ENCODE peak calls at places on chromosomes 11 and 22, in eight cellular contexts. One of them, this sample, is unnamed.

GRCh38 chr11:120031612-120032600 is 106.0 kb downstream of the TRIM29 start:
- DNase-seq in fibroblast of pulmonary artery: no peak
- DNase-seq in kidney epithelial cell: no peak
- DNase-seq in mucosa of descending colon: no peak
- DNase-seq in HFF-Myc: no peak
- DNase-seq in heart right ventricle: no peak
- DNase-seq in lower lobe of right lung: no peak
- DNase-seq in endodermal cell: peak
- DNase-seq in this sample: no peak

GRCh38 chr11:61369372-61370348 is 7.5 kb downstream of the TMEM138 start:
- DNase-seq in kidney epithelial cell: no peak
- DNase-seq in lower lobe of right lung: no peak
- DNase-seq in endodermal cell: no peak
- DNase-seq in mucosa of descending colon: no peak
- DNase-seq in fibroblast of pulmonary artery: peak
- DNase-seq in heart right ventricle: peak
- DNase-seq in HFF-Myc: no peak
- DNase-seq in this sample: peak

GRCh38 chr11:68838572-68838964 is 3.1 kb downstream of the CPT1A start:
- DNase-seq in kidney epithelial cell: no peak
- DNase-seq in heart right ventricle: no peak
- DNase-seq in HFF-Myc: no peak
- DNase-seq in mucosa of descending colon: peak
- DNase-seq in endodermal cell: no peak
- DNase-seq in lower lobe of right lung: no peak
- DNase-seq in fibroblast of pulmonary artery: peak
- DNase-seq in this sample: no peak

GRCh38 chr11:130781906-130782305 is 134.4 kb downstream of the SNX19 start:
- DNase-seq in kidney epithelial cell: no peak
- DNase-seq in fibroblast of pulmonary artery: peak
- DNase-seq in heart right ventricle: no peak
- DNase-seq in mucosa of descending colon: no peak
- DNase-seq in endodermal cell: no peak
- DNase-seq in HFF-Myc: no peak
- DNase-seq in lower lobe of right lung: no peak
- DNase-seq in this sample: no peak

GRCh38 chr11:78869293-78869692 is 294.6 kb upstream of the NARS2 start:
- DNase-seq in fibroblast of pulmonary artery: no peak
- DNase-seq in lower lobe of right lung: no peak
- DNase-seq in heart right ventricle: no peak
- DNase-seq in mucosa of descending colon: no peak
- DNase-seq in kidney epithelial cell: no peak
- DNase-seq in endodermal cell: no peak
- DNase-seq in HFF-Myc: no peak
- DNase-seq in this sample: no peak

GRCh38 chr11:110453684-110454354 is 24.1 kb downstream of the FDX1 start:
- DNase-seq in lower lobe of right lung: no peak
- DNase-seq in mucosa of descending colon: no peak
- DNase-seq in heart right ventricle: no peak
- DNase-seq in fibroblast of pulmonary artery: no peak
- DNase-seq in endodermal cell: no peak
- DNase-seq in HFF-Myc: no peak
- DNase-seq in kidney epithelial cell: no peak
- DNase-seq in this sample: peak

GRCh38 chr11:30210357-30210756 is 20.5 kb upstream of the FSHB start:
- DNase-seq in heart right ventricle: no peak
- DNase-seq in HFF-Myc: no peak
- DNase-seq in fibroblast of pulmonary artery: no peak
- DNase-seq in mucosa of descending colon: no peak
- DNase-seq in lower lobe of right lung: no peak
- DNase-seq in endodermal cell: no peak
- DNase-seq in kidney epithelial cell: no peak
- DNase-seq in this sample: peak

GRCh38 chr11:102410382-102410784 is 42.2 kb downstream of the TMEM123 start:
- DNase-seq in heart right ventricle: no peak
- DNase-seq in HFF-Myc: no peak
- DNase-seq in endodermal cell: no peak
- DNase-seq in lower lobe of right lung: no peak
- DNase-seq in mucosa of descending colon: no peak
- DNase-seq in kidney epithelial cell: no peak
- DNase-seq in fibroblast of pulmonary artery: peak
- DNase-seq in this sample: no peak

GRCh38 chr11:70501026-70501901 is 102.9 kb downstream of the CTTN start:
- DNase-seq in heart right ventricle: peak
- DNase-seq in kidney epithelial cell: no peak
- DNase-seq in lower lobe of right lung: peak
- DNase-seq in mucosa of descending colon: peak
- DNase-seq in HFF-Myc: no peak
- DNase-seq in fibroblast of pulmonary artery: no peak
- DNase-seq in endodermal cell: no peak
- DNase-seq in this sample: no peak

GRCh38 chr11:57072640-57073039 is 83.9 kb downstream of the OR5AK2 start:
- DNase-seq in mucosa of descending colon: no peak
- DNase-seq in heart right ventricle: no peak
- DNase-seq in endodermal cell: no peak
- DNase-seq in HFF-Myc: peak
- DNase-seq in kidney epithelial cell: peak
- DNase-seq in fibroblast of pulmonary artery: peak
- DNase-seq in lower lobe of right lung: no peak
- DNase-seq in this sample: no peak

GRCh38 chr22:45844949-45845613 is 131.9 kb downstream of the WNT7B start:
- DNase-seq in endodermal cell: no peak
- DNase-seq in kidney epithelial cell: no peak
- DNase-seq in fibroblast of pulmonary artery: no peak
- DNase-seq in heart right ventricle: no peak
- DNase-seq in mucosa of descending colon: no peak
- DNase-seq in HFF-Myc: no peak
- DNase-seq in lower lobe of right lung: no peak
- DNase-seq in this sample: no peak

GRCh38 chr11:2377511-2378443 is 667 bp downstream of the CD81 start:
- DNase-seq in fibroblast of pulmonary artery: peak
- DNase-seq in endodermal cell: peak
- DNase-seq in HFF-Myc: no peak
- DNase-seq in kidney epithelial cell: no peak
- DNase-seq in heart right ventricle: peak
- DNase-seq in lower lobe of right lung: peak
- DNase-seq in mucosa of descending colon: peak
- DNase-seq in this sample: peak

GRCh38 chr11:64553554-64554201 is 37.3 kb upstream of the SLC22A12 start:
- DNase-seq in mucosa of descending colon: peak
- DNase-seq in endodermal cell: peak
- DNase-seq in fibroblast of pulmonary artery: peak
- DNase-seq in heart right ventricle: peak
- DNase-seq in HFF-Myc: peak
- DNase-seq in kidney epithelial cell: no peak
- DNase-seq in lower lobe of right lung: no peak
- DNase-seq in this sample: peak

GRCh38 chr11:119179983-119180382 is 5.3 kb upstream of the NHERF4 start:
- DNase-seq in lower lobe of right lung: no peak
- DNase-seq in heart right ventricle: no peak
- DNase-seq in HFF-Myc: no peak
- DNase-seq in endodermal cell: no peak
- DNase-seq in fibroblast of pulmonary artery: no peak
- DNase-seq in mucosa of descending colon: no peak
- DNase-seq in kidney epithelial cell: no peak
- DNase-seq in this sample: no peak

GRCh38 chr11:109914809-109915653 is 178.2 kb upstream of the ZC3H12C start:
- DNase-seq in lower lobe of right lung: no peak
- DNase-seq in HFF-Myc: no peak
- DNase-seq in kidney epithelial cell: no peak
- DNase-seq in endodermal cell: no peak
- DNase-seq in mucosa of descending colon: no peak
- DNase-seq in heart right ventricle: no peak
- DNase-seq in fibroblast of pulmonary artery: peak
- DNase-seq in this sample: no peak

GRCh38 chr22:20446383-20446970 is 8.9 kb upstream of the SCARF2 start:
- DNase-seq in HFF-Myc: no peak
- DNase-seq in kidney epithelial cell: no peak
- DNase-seq in lower lobe of right lung: peak
- DNase-seq in fibroblast of pulmonary artery: no peak
- DNase-seq in heart right ventricle: no peak
- DNase-seq in endodermal cell: no peak
- DNase-seq in mucosa of descending colon: no peak
- DNase-seq in this sample: no peak

DNA sequence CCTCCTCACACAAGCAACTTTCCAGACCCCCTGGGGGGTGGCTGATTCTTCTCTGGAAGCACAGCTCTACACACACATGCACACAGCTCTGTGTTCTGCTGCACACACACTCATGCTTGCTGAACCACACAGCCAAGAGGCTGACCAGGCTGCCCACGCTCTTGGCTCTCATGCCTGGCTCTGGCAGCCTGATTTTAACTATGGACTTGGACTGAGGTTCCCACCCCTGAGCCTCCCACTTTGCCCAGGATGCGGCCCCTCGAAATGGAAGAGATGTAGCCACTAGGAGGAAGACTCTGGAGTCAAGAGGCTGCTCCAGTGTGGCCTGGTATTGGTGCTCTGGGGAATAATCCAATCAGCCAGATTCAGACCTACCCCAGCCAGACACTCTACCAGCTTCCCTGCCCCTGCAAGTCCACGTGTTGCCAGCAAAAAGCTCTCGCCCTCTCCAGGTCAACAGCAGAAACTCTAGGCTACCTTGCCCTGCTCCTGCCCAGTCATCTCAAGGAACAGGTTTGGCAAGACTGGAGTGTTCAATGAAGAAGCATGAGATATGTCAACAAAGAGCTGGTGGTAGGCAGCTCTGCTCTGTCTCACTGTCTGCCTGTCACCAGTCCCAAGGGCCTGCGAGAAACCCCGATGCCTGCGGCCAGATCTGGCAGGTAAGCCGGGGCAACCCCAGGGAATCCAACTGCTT is 8.8 kb upstream of the CASTOR1 start:
- DNase-seq in kidney epithelial cell: no peak
- DNase-seq in endodermal cell: no peak
- DNase-seq in heart right ventricle: no peak
- DNase-seq in HFF-Myc: no peak
- DNase-seq in fibroblast of pulmonary artery: no peak
- DNase-seq in mucosa of descending colon: peak
- DNase-seq in lower lobe of right lung: peak
- DNase-seq in this sample: no peak
- TF ChIP-seq CTCF in kidney epithelial cell: no peak
- TF ChIP-seq CTCF in endodermal cell: no peak
- TF ChIP-seq CTCF in heart right ventricle: no peak
- TF ChIP-seq CTCF in HFF-Myc: no peak
- TF ChIP-seq CTCF in fibroblast of pulmonary artery: no peak
- TF ChIP-seq CTCF in mucosa of descending colon: no peak
- TF ChIP-seq CTCF in lower lobe of right lung: no peak
- TF ChIP-seq CTCF in this sample: no peak

DNA sequence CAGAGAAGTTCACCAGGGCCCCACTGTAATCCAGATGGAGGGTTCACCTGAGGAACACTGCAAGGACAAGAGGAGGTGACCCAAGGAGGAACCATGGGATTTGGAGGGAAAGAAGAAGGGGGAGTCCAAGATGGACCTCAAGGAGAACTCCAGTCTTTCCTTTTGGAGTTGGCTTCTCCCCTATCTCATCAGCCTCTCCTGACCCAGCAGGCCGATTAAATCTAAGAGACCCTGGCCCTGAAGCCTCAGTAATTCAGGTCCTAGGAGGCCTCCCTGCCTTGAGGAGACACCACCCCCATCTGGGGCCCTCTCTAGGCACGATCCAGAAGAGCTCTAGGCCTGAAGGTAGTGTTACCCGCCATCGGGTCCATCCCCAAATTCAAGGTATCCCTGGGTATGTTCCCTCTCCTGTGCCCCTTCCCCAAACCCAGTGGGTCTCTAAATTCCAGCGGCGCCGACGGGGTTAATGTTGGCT is 15.1 kb upstream of the DGKZ start:
- DNase-seq in HFF-Myc: no peak
- DNase-seq in fibroblast of pulmonary artery: no peak
- DNase-seq in kidney epithelial cell: no peak
- DNase-seq in mucosa of descending colon: no peak
- DNase-seq in endodermal cell: no peak
- DNase-seq in lower lobe of right lung: no peak
- DNase-seq in heart right ventricle: no peak
- DNase-seq in this sample: no peak
- H3K4me3 ChIP-seq in HFF-Myc: no peak
- H3K4me3 ChIP-seq in fibroblast of pulmonary artery: no peak
- H3K4me3 ChIP-seq in kidney epithelial cell: no peak
- H3K4me3 ChIP-seq in mucosa of descending colon: no peak
- H3K4me3 ChIP-seq in endodermal cell: peak
- H3K4me3 ChIP-seq in lower lobe of right lung: peak
- H3K4me3 ChIP-seq in heart right ventricle: peak
- H3K4me3 ChIP-seq in this sample: no peak

DNA sequence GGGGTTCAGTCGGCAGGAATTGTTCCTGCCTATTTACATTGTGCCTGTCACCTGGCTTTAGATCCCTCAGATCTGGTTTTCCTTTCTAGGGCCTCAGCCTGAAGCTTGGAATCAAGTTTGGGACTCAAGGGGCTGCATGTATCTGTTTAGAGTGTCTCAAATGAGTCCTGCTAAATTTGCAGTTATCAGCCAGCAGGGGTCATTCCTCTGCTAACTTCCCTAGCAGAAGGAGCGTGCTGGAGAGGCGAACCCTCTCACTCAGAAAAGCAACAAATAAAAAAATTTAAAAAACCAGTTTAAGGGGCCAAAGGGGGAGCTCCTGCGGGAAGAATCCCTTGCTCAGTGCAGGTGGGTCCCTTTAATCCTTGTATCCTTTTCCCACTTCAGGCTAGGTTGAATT is 1220.2 kb downstream of the JRKL start:
- DNase-seq in HFF-Myc: no peak
- DNase-seq in endodermal cell: no peak
- DNase-seq in mucosa of descending colon: no peak
- DNase-seq in lower lobe of right lung: no peak
- DNase-seq in fibroblast of pulmonary artery: peak
- DNase-seq in heart right ventricle: no peak
- DNase-seq in kidney epithelial cell: no peak
- DNase-seq in this sample: peak
- TF ChIP-seq CTCF in HFF-Myc: no peak
- TF ChIP-seq CTCF in endodermal cell: peak
- TF ChIP-seq CTCF in mucosa of descending colon: no peak
- TF ChIP-seq CTCF in lower lobe of right lung: no peak
- TF ChIP-seq CTCF in fibroblast of pulmonary artery: peak
- TF ChIP-seq CTCF in heart right ventricle: no peak
- TF ChIP-seq CTCF in kidney epithelial cell: no peak
- TF ChIP-seq CTCF in this sample: peak

GRCh38 chr11:128271401-128271800 is 316.0 kb downstream of the ETS1 start:
- DNase-seq in fibroblast of pulmonary artery: no peak
- DNase-seq in heart right ventricle: no peak
- DNase-seq in endodermal cell: no peak
- DNase-seq in mucosa of descending colon: no peak
- DNase-seq in lower lobe of right lung: no peak
- DNase-seq in kidney epithelial cell: no peak
- DNase-seq in HFF-Myc: no peak
- DNase-seq in this sample: no peak
- H3K4me3 ChIP-seq in fibroblast of pulmonary artery: no peak
- H3K4me3 ChIP-seq in heart right ventricle: no peak
- H3K4me3 ChIP-seq in endodermal cell: no peak
- H3K4me3 ChIP-seq in mucosa of descending colon: no peak
- H3K4me3 ChIP-seq in lower lobe of right lung: no peak
- H3K4me3 ChIP-seq in kidney epithelial cell: no peak
- H3K4me3 ChIP-seq in HFF-Myc: no peak
- H3K4me3 ChIP-seq in this sample: no peak

This sample was measured in GM12865.